ENCODE peak calls at places on chromosomes 16 and 17, in four cellular contexts. T, L, J and P are unnamed samples.

GRCh38 chr17:73758245-73758644 is 114.0 kb upstream of the SDK2 start:
- DNase-seq in L (no peak), J (no peak), T (no peak), P (no peak)

GRCh38 chr17:42673885-42674754 is 2.7 kb downstream of the PLEKHH3 start:
- DNase-seq in J (peak), L (peak), T (no peak), P (peak)

GRCh38 chr17:39661044-39661406 is 4.1 kb upstream of the TCAP start:
- DNase-seq in L (no peak), T (no peak), J (no peak), P (no peak)

GRCh38 chr17:75552847-75553552 is 27.5 kb downstream of the LLGL2 start:
- DNase-seq in L (no peak), J (no peak), T (no peak), P (no peak)

GRCh38 chr16:30041841-30042240 is 10.8 kb upstream of the TLCD3B start:
- DNase-seq in T (no peak), L (no peak), J (peak), P (peak)

GRCh38 chr17:69246726-69247375 is 18.2 kb upstream of the ABCA10 start:
- DNase-seq in L (no peak), T (peak), J (peak), P (peak)

GRCh38 chr16:2959206-2959605 is 4.9 kb upstream of the KREMEN2 start:
- DNase-seq in J (no peak), L (no peak), T (no peak), P (no peak)

GRCh38 chr17:72922223-72922622 is 170.3 kb downstream of the SLC39A11 start:
- DNase-seq in L (no peak), J (no peak), T (peak), P (no peak)

GRCh38 chr17:48600244-48601098 is 4.3 kb downstream of the HOXB6 start:
- DNase-seq in J (no peak), L (no peak), T (no peak), P (no peak)

GRCh38 chr17:62794666-62794971 is 13.5 kb downstream of the MARCHF10 start:
- DNase-seq in J (no peak), T (no peak), L (no peak), P (no peak)

GRCh38 chr16:66889622-66890021 is 9.3 kb downstream of the PDP2 start:
- DNase-seq in L (no peak), T (no peak), J (no peak), P (no peak)

GRCh38 chr17:68993112-68993511 is 37.9 kb upstream of the ABCA8 start:
- DNase-seq in T (no peak), L (no peak), J (peak), P (peak)

GRCh38 chr16:50666658-50667496 is 14.2 kb downstream of the SNX20 start:
- DNase-seq in T (no peak), L (no peak), J (no peak), P (no peak)

GRCh38 chr16:53912155-53912554 is 208.2 kb downstream of the FTO start:
- DNase-seq in J (no peak), L (no peak), T (no peak), P (no peak)

GRCh38 chr17:1188812-1189211 is 9.0 kb upstream of the ABR start:
- DNase-seq in J (peak), T (no peak), L (peak), P (peak)

GRCh38 chr17:71905632-71906031 is 215.2 kb upstream of the SOX9 start:
- DNase-seq in T (no peak), J (no peak), L (no peak), P (no peak)

GRCh38 chr16:66275795-66276428 is 90.6 kb upstream of the CDH5 start:
- DNase-seq in L (no peak), T (peak), J (peak), P (peak)

GRCh38 chr16:1530883-1531637 is 2.4 kb upstream of the TMEM204 start:
- DNase-seq in T (no peak), L (peak), J (peak), P (peak)

GRCh38 chr17:62134397-62134796 is 69.3 kb upstream of the MED13 start:
- DNase-seq in T (no peak), J (peak), L (no peak), P (no peak)

GRCh38 chr16:65975049-65975708 is 391.3 kb upstream of the CDH5 start:
- DNase-seq in J (peak), T (no peak), L (no peak), P (peak)

GRCh38 chr16:7602424-7602935 is 269.8 kb downstream of the RBFOX1 start:
- DNase-seq in L (no peak), T (no peak), J (no peak), P (no peak)